ENCODE peak calls at places on chromosomes 3 and 15, in six cellular contexts. U is heart left ventricle, G is pancreas, M is body of pancreas, H is adrenal gland, P is neural progenitor cell. L is an unnamed sample. For H3K4me1, the result is how much of the 10 kb centered on the place peaks cover.

GRCh38 chr3:24591661-24592555 is 97.3 kb upstream of the THRB start:
- DNase-seq in H (no peak), G (no peak), M (no peak), P (no peak), U (no peak), L (no peak)

GRCh38 chr15:40768492-40769309 is 1.1 kb upstream of the C15orf62 start:
- DNase-seq in M (no peak), P (no peak), U (no peak), H (no peak), G (no peak), L (peak)

GRCh38 chr3:146712826-146713225 is 107.7 kb upstream of the PLSCR5 start:
- DNase-seq in U (no peak), G (no peak), M (no peak), P (no peak), H (no peak), L (no peak)

GRCh38 chr3:195522254-195523023 is 20.7 kb downstream of the PPP1R2 start:
- DNase-seq in M (no peak), P (peak), G (no peak), U (no peak), H (no peak), L (peak)

GRCh38 chr3:109115451-109115850 is 2.5 kb downstream of the MORC1 start:
- DNase-seq in U (no peak), P (no peak), G (no peak), M (no peak), H (no peak), L (no peak)

GRCh38 chr3:174198199-174198598 is 660.9 kb upstream of the NAALADL2 start:
- DNase-seq in P (no peak), M (no peak), U (no peak), G (no peak), H (no peak), L (peak)

GRCh38 chr3:23682646-23683045 is 123.1 kb upstream of the UBE2E1 start:
- DNase-seq in U (no peak), P (no peak), G (no peak), M (no peak), H (no peak), L (no peak)

GRCh38 chr3:111787556-111788463 is 71.3 kb upstream of the PHLDB2 start:
- DNase-seq in G (no peak), M (no peak), P (no peak), H (no peak), U (no peak), L (no peak)

GRCh38 chr3:165753560-165753959 is 83.7 kb downstream of the BCHE start:
- DNase-seq in H (no peak), G (no peak), M (no peak), U (no peak), P (no peak), L (peak)

GRCh38 chr3:56702487-56703315 is 19.6 kb upstream of the TASOR start:
- DNase-seq in G (peak), H (peak), P (peak), U (no peak), M (peak), L (peak)

GRCh38 chr3:71447803-71448202 is 135.7 kb downstream of the FOXP1 start:
- DNase-seq in H (no peak), G (no peak), U (no peak), M (no peak), P (no peak), L (no peak)

GRCh38 chr3:55988905-55989304 is 479.4 kb downstream of the ERC2 start:
- DNase-seq in M (no peak), G (no peak), H (no peak), P (peak), U (no peak), L (no peak)

GRCh38 chr3:135368316-135368715 is 573.3 kb downstream of the EPHB1 start:
- DNase-seq in G (no peak), P (peak), M (no peak), U (no peak), H (no peak), L (no peak)

GRCh38 chr15:84755736-84756527 is 7.5 kb downstream of the ZNF592 start:
- DNase-seq in U (no peak), M (no peak), G (no peak), P (no peak), H (no peak), L (no peak)

GRCh38 chr15:84761534-84762190 is 13.3 kb downstream of the ZNF592 start:
- DNase-seq in U (no peak), H (no peak), M (no peak), G (no peak), P (no peak), L (peak)

GRCh38 chr15:84760219-84760618 is 11.8 kb downstream of the ZNF592 start:
- DNase-seq in U (no peak), G (no peak), M (no peak), P (no peak), H (no peak), L (no peak)

GRCh38 chr15:84762840-84763572 is 14.6 kb downstream of the ZNF592 start:
- DNase-seq in H (no peak), G (no peak), U (no peak), P (no peak), M (peak), L (no peak)

GRCh38 chr15:84759018-84759417 is 10.6 kb downstream of the ZNF592 start:
- DNase-seq in M (no peak), P (no peak), U (no peak), H (no peak), G (no peak), L (no peak)
- H3K4me1 ChIP-seq in M (half or more), P (under half), U (half or more), H (under half), G (under half), L (under half)

DNA sequence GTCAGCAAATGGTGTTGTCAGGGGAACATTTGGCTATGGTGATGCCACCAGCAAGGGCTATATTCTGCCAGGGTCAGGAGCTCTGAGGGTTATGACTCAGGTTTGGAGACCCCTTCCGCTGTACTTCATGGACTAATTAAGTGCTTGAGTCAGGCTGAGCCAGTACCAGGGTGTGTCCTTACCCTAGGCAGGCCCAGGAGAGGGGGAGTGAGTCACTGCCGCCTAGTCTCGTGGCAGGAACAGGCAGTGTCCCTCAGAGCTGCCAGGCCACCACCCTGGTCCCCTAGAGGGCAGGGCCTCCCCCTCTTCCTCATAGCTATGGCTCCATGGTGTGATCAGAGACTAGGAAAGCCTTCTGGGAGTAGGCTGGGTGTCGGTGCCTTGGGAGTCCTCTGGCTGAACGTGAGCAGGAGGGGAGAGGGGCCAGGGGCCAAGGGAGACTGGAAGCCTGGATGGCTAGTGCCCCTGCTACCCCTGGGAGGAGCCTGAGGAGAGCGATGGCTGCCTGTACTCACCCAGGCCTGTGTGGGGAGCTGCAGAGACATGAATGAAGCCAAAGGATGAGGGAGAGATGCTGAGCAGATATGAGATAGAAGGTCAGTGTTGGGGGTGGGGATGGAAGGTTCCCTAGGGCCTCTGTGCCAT is 10.6 kb downstream of the MAPKAPK3 start:
- DNase-seq in U (peak), P (peak), G (no peak), M (no peak), H (peak), L (peak)
- TF ChIP-seq CTCF in U (peak), P (peak), G (no peak), M (no peak), H (peak), L (no peak)

DNA sequence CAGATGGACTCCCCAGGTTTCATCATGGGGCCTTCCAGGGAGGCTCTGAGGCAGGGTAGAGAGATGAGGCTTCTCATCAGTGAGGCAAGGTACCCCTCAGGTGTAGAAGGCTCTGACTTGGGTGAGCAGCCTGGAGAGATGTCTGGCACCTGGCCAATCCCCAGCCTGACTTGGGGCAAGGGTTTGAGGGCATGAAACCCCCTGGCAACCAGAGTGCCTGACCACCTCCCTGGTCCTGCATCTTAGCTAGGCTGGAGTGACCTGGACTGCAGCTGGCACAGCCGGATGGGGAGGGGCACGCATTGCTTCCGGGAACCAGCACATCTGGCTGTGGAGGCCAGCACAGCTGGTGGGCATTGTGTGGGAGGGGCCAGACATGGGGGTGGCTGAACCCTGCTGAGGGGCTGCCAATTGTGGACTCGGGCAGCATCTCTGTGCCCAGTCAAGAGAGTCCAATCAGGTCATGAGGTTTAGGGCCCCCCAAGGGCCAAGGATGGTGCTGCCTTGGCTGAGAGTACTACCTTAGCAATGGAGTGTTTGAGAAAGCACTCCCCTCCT is 1.9 kb downstream of the ZBTB47 start:
- DNase-seq in U (no peak), G (peak), H (peak), M (peak), P (peak), L (peak)
- H3K4me1 ChIP-seq in U (half or more), G (under half), H (under half), M (under half), P (under half), L (under half)

DNA sequence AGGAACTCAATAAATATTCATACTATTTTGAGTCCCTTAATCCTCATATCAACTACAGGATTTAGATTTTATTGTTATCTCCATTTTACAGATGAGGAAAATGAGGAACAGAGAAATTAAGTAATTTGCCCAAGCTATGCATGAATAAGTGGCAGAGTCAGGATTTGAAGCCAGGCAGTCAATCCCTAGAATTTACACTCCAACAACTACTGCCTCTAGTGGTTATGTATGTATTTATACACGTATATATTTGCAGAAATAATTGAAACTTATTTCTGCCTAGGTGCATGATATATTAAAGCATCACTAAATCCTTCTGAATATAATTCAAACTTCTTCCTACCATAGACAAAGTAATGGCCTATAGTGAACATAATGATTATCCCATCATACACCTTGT is 137.4 kb downstream of the SERPINI1 start:
- DNase-seq in G (no peak), M (no peak), U (no peak), P (no peak), H (no peak), L (no peak)
- TF ChIP-seq CTCF in G (no peak), M (no peak), U (no peak), P (peak), H (no peak), L (no peak)

GRCh38 chr3:59388555-59389280 is 338.9 kb upstream of the CFAP20DC start:
- DNase-seq in P (no peak), M (no peak), G (no peak), U (no peak), H (no peak), L (no peak)

GRCh38 chr3:59391131-59391530 is 341.3 kb upstream of the CFAP20DC start:
- DNase-seq in M (no peak), P (no peak), H (no peak), G (no peak), U (no peak), L (no peak)

GRCh38 chr3:59381282-59381681 is 331.5 kb upstream of the CFAP20DC start:
- DNase-seq in H (no peak), G (no peak), M (no peak), P (no peak), U (no peak), L (no peak)

GRCh38 chr3:59386165-59386564 is 336.3 kb upstream of the CFAP20DC start:
- DNase-seq in H (no peak), G (no peak), P (no peak), M (no peak), U (no peak), L (no peak)

GRCh38 chr3:59385547-59385946 is 335.7 kb upstream of the CFAP20DC start:
- DNase-seq in H (no peak), G (no peak), M (no peak), P (no peak), U (no peak), L (no peak)
- H3K4me1 ChIP-seq in H (under half), G (under half), M (under half), P (under half), U (under half), L (under half)

GRCh38 chr3:140541975-140542653 is 135.8 kb upstream of the TRIM42 start:
- DNase-seq in M (no peak), U (no peak), P (no peak), H (no peak), G (no peak), L (no peak)

GRCh38 chr3:140552403-140552802 is 125.5 kb upstream of the TRIM42 start:
- DNase-seq in H (no peak), U (no peak), M (no peak), P (peak), G (no peak), L (no peak)

GRCh38 chr3:140545756-140546155 is 132.1 kb upstream of the TRIM42 start:
- DNase-seq in H (no peak), M (no peak), P (no peak), G (no peak), U (no peak), L (no peak)

GRCh38 chr3:140545197-140545596 is 132.7 kb upstream of the TRIM42 start:
- DNase-seq in U (no peak), G (no peak), M (no peak), H (no peak), P (no peak), L (no peak)

GRCh38 chr3:140546649-140547048 is 131.2 kb upstream of the TRIM42 start:
- DNase-seq in H (no peak), P (no peak), M (no peak), U (no peak), G (no peak), L (peak)
- TF ChIP-seq CTCF in H (no peak), P (no peak), M (no peak), U (no peak), G (no peak), L (no peak)

GRCh38 chr3:53030864-53031445 is 14.9 kb downstream of the SFMBT1 start:
- DNase-seq in P (no peak), G (no peak), H (no peak), M (no peak), U (no peak), L (no peak)
- H3K4me1 ChIP-seq in P (under half), G (under half), H (under half), M (under half), U (under half), L (under half)

GRCh38 chr3:150779402-150779858 is 16.5 kb upstream of the SIAH2 start:
- DNase-seq in U (no peak), P (peak), G (no peak), H (no peak), M (no peak), L (no peak)
- TF ChIP-seq CTCF in U (no peak), P (peak), G (no peak), H (no peak), M (no peak), L (no peak)

GRCh38 chr15:50186752-50187151 is 4.8 kb downstream of the SLC27A2 start:
- DNase-seq in U (no peak), H (no peak), M (no peak), P (no peak), G (no peak), L (no peak)

GRCh38 chr15:50189630-50190029 is 7.6 kb downstream of the SLC27A2 start:
- DNase-seq in M (no peak), P (no peak), U (no peak), H (no peak), G (no peak), L (no peak)

GRCh38 chr15:50187525-50187924 is 5.5 kb downstream of the SLC27A2 start:
- DNase-seq in G (no peak), H (no peak), P (no peak), M (no peak), U (no peak), L (no peak)

GRCh38 chr15:50186090-50186489 is 4.1 kb downstream of the SLC27A2 start:
- DNase-seq in U (no peak), G (no peak), P (no peak), M (no peak), H (no peak), L (no peak)

GRCh38 chr15:50187997-50188396 is 6.0 kb downstream of the SLC27A2 start:
- DNase-seq in G (no peak), P (peak), H (no peak), U (no peak), M (no peak), L (no peak)
- H3K4me1 ChIP-seq in G (under half), P (under half), H (under half), U (under half), M (under half), L (under half)

GRCh38 chr3:12443781-12444522 is 40.3 kb upstream of the TSEN2 start:
- DNase-seq in M (no peak), U (no peak), G (no peak), P (no peak), H (no peak), L (no peak)
- TF ChIP-seq CTCF in M (no peak), U (no peak), G (no peak), P (no peak), H (no peak), L (no peak)

L was measured in endothelial cell of umbilical vein.